ENCODE peak calls at places on chromosomes 7 and 10, in four cellular contexts. R, D, A and W are unnamed samples.

GRCh38 chr7:47792521-47793121 is 155.6 kb downstream of the PKD1L1 start:
- DNase-seq in R (no peak), D (no peak), A (no peak), W (peak)

GRCh38 chr7:18590744-18591340 is 95.3 kb downstream of the HDAC9 start:
- DNase-seq in R (no peak), D (peak), A (peak), W (peak)

GRCh38 chr7:116806046-116806944 is 56.1 kb upstream of the CAPZA2 start:
- DNase-seq in R (no peak), D (no peak), A (no peak), W (no peak)

GRCh38 chr7:121500659-121501058 is 104.6 kb upstream of the FAM3C start:
- DNase-seq in R (no peak), D (no peak), A (peak), W (no peak)

GRCh38 chr7:66204822-66205735 is at the start of gene TPST1:
- DNase-seq in R (peak), D (peak), A (peak), W (peak)

GRCh38 chr10:69360485-69361302 is 56.0 kb downstream of the TACR2 start:
- DNase-seq in R (no peak), D (no peak), A (peak), W (peak)

GRCh38 chr10:14949291-14949690 is 4.6 kb downstream of the DCLRE1C start:
- DNase-seq in R (no peak), D (no peak), A (no peak), W (peak)

GRCh38 chr10:110368002-110368401 is 63.3 kb upstream of the SMNDC1 start:
- DNase-seq in R (peak), D (no peak), A (no peak), W (peak)

GRCh38 chr7:73547841-73548240 is 9.6 kb downstream of the BCL7B start:
- DNase-seq in R (no peak), D (no peak), A (no peak), W (no peak)

GRCh38 chr10:29951441-29951931 is 107.9 kb downstream of the JCAD start:
- DNase-seq in R (no peak), D (no peak), A (peak), W (peak)

GRCh38 chr7:106862317-106863183 is 2.5 kb upstream of the PIK3CG start:
- DNase-seq in R (no peak), D (no peak), A (no peak), W (no peak)

GRCh38 chr10:21919117-21919516 is 84.4 kb downstream of the DNAJC1 start:
- DNase-seq in R (no peak), D (no peak), A (no peak), W (no peak)

GRCh38 chr10:68880181-68880580 is 20.9 kb upstream of the DDX50 start:
- DNase-seq in R (no peak), D (no peak), A (no peak), W (no peak)

GRCh38 chr10:133156674-133157579 is 3.1 kb upstream of the KNDC1 start:
- DNase-seq in R (no peak), D (no peak), A (no peak), W (no peak)

GRCh38 chr7:30206942-30207341 is 72.2 kb downstream of the MTURN start:
- DNase-seq in R (no peak), D (no peak), A (peak), W (peak)

GRCh38 chr10:21814866-21815265 is 188.7 kb downstream of the DNAJC1 start:
- DNase-seq in R (no peak), D (no peak), A (peak), W (peak)

GRCh38 chr10:3960496-3960895 is 175.5 kb upstream of the KLF6 start:
- DNase-seq in R (no peak), D (no peak), A (no peak), W (no peak)

GRCh38 chr10:91251430-91252056 is 31.1 kb downstream of the PCGF5 start:
- DNase-seq in R (peak), D (peak), A (peak), W (peak)

GRCh38 chr10:5655003-5655600 is 11.3 kb downstream of the ASB13 start:
- DNase-seq in R (no peak), D (no peak), A (no peak), W (no peak)

GRCh38 chr7:44713141-44713540 is 35.5 kb upstream of the ZMIZ2 start:
- DNase-seq in R (peak), D (no peak), A (no peak), W (no peak)

GRCh38 chr7:151388430-151388829 is 21.4 kb downstream of the WDR86 start:
- DNase-seq in R (no peak), D (no peak), A (no peak), W (no peak)

GRCh38 chr7:91182819-91183405 is 81.3 kb upstream of the FZD1 start:
- DNase-seq in R (no peak), D (no peak), A (peak), W (peak)

GRCh38 chr7:29194206-29194593 is 375 bp upstream of the CHN2 start:
- DNase-seq in R (no peak), D (no peak), A (peak), W (no peak)

GRCh38 chr7:27953361-27953760 is 213.4 kb downstream of the TAX1BP1 start:
- DNase-seq in R (no peak), D (no peak), A (peak), W (peak)

GRCh38 chr10:132396495-132397035 is 435 bp upstream of the PWWP2B start:
- DNase-seq in R (peak), D (peak), A (peak), W (peak)

GRCh38 chr10:124568339-124568738 is 106.7 kb downstream of the LHPP start:
- DNase-seq in R (no peak), D (no peak), A (no peak), W (no peak)

GRCh38 chr7:158394936-158395335 is 192.7 kb downstream of the PTPRN2 start:
- DNase-seq in R (no peak), D (peak), A (no peak), W (peak)

GRCh38 chr7:148110097-148110868 is 480.3 kb upstream of the C7orf33 start:
- DNase-seq in R (no peak), D (no peak), A (no peak), W (no peak)

GRCh38 chr7:99035723-99036530 is 108.0 kb downstream of the SMURF1 start:
- DNase-seq in R (no peak), D (no peak), A (no peak), W (no peak)

GRCh38 chr10:131650771-131651673 is 249.8 kb upstream of the PPP2R2D start:
- DNase-seq in R (no peak), D (no peak), A (no peak), W (no peak)

GRCh38 chr7:36784991-36785940 is 61.0 kb upstream of the AOAH start:
- DNase-seq in R (peak), D (no peak), A (no peak), W (no peak)

GRCh38 chr7:98418636-98419315 is 17.9 kb upstream of the BAIAP2L1 start:
- DNase-seq in R (no peak), D (peak), A (peak), W (peak)

GRCh38 chr10:98344589-98345038 is 70.4 kb downstream of the PYROXD2 start:
- DNase-seq in R (no peak), D (no peak), A (peak), W (no peak)

GRCh38 chr10:76329891-76330575 is 898.6 kb downstream of the LRMDA start:
- DNase-seq in R (no peak), D (no peak), A (peak), W (peak)

GRCh38 chr7:30084195-30084594 is 50.6 kb upstream of the MTURN start:
- DNase-seq in R (no peak), D (no peak), A (no peak), W (no peak)

GRCh38 chr7:2523941-2524807 is 4.6 kb downstream of the LFNG start:
- DNase-seq in R (no peak), D (peak), A (peak), W (peak)

GRCh38 chr7:12771378-12771877 is 84.0 kb downstream of the ARL4A start:
- DNase-seq in R (no peak), D (peak), A (peak), W (peak)